ENCODE peak calls at places on chromosomes 1 and 21, in five cellular contexts. X, C, B, Z and L are unnamed samples.

GRCh38 chr21:34885636-34886553 is 163.2 kb downstream of the RUNX1 start:
- DNase-seq in B (no peak), C (peak; percentile 71), X (peak; percentile 58), Z (no peak), L (no peak)

GRCh38 chr1:211260161-211261107 is 1.3 kb downstream of the RCOR3 start:
- DNase-seq in B (peak; percentile 87), X (peak; percentile 85), Z (peak; percentile 91), C (peak; percentile 84), L (peak; percentile 40)

GRCh38 chr1:210586785-210587184 is 258.1 kb downstream of the HHAT start:
- DNase-seq in Z (no peak), X (no peak), C (no peak), B (peak; percentile 32), L (no peak)

GRCh38 chr1:27153927-27154358 is 982 bp downstream of the SLC9A1 start:
- DNase-seq in C (no peak), Z (no peak), B (no peak), X (peak; percentile 47), L (no peak)

GRCh38 chr1:155178441-155179106 is 4.9 kb downstream of the TRIM46 start:
- DNase-seq in Z (peak; percentile 62), C (peak; percentile 41), X (peak; percentile 37), B (peak; percentile 10), L (no peak)

GRCh38 chr1:184036517-184036949 is 995 bp downstream of the COLGALT2 start:
- DNase-seq in C (peak; percentile 48), B (peak; percentile 58), Z (peak; percentile 73), X (peak; percentile 28), L (no peak)

GRCh38 chr1:248847181-248847955 is 9.3 kb downstream of the ZNF672 start:
- DNase-seq in C (no peak), B (peak; percentile 47), Z (peak; percentile 62), X (no peak), L (no peak)

GRCh38 chr1:16187748-16188401 is 24.6 kb downstream of the ARHGEF19 start:
- DNase-seq in X (peak; percentile 88), Z (peak; percentile 86), B (peak; percentile 85), C (peak; percentile 84), L (peak; percentile 73)

GRCh38 chr1:161382214-161383019 is 14.7 kb upstream of the CFAP126 start:
- DNase-seq in C (no peak), X (no peak), B (no peak), Z (no peak), L (no peak)

GRCh38 chr21:42381347-42381984 is 14.4 kb downstream of the TMPRSS3 start:
- DNase-seq in B (peak; percentile 26), C (peak; percentile 75), Z (no peak), X (peak; percentile 77), L (peak; percentile 33)

GRCh38 chr1:165894591-165894990 is 67.2 kb downstream of the UCK2 start:
- DNase-seq in Z (no peak), X (no peak), C (no peak), B (no peak), L (no peak)

GRCh38 chr1:151715726-151716404 is 738 bp downstream of the CELF3 start:
- DNase-seq in B (peak; percentile 82), C (no peak), X (no peak), Z (no peak), L (no peak)

GRCh38 chr1:240613353-240614142 is 1.6 kb upstream of the GREM2 start:
- DNase-seq in X (no peak), B (no peak), Z (no peak), C (no peak), L (no peak)

GRCh38 chr1:226763741-226764264 is 24.7 kb upstream of the ITPKB start:
- DNase-seq in B (no peak), X (no peak), C (no peak), Z (no peak), L (peak; percentile 5)

GRCh38 chr1:186884266-186884665 is 55.5 kb downstream of the PLA2G4A start:
- DNase-seq in Z (no peak), C (no peak), X (no peak), B (no peak), L (no peak)

GRCh38 chr1:200558866-200559459 is 61.6 kb downstream of the KIF14 start:
- DNase-seq in C (no peak), Z (no peak), B (no peak), X (no peak), L (no peak)

GRCh38 chr1:62407398-62408009 is 29.3 kb upstream of the USP1 start:
- DNase-seq in B (no peak), Z (no peak), X (no peak), C (no peak), L (no peak)

GRCh38 chr21:14383596-14384210 is 757 bp upstream of the HSPA13 start:
- DNase-seq in X (no peak), Z (no peak), C (no peak), B (no peak), L (no peak)

GRCh38 chr1:68120136-68120791 is 69.8 kb upstream of the DIRAS3 start:
- DNase-seq in X (no peak), Z (no peak), B (peak; percentile 25), C (no peak), L (no peak)

GRCh38 chr1:211529453-211529852 is 37.5 kb upstream of the RD3 start:
- DNase-seq in C (no peak), X (no peak), B (no peak), Z (no peak), L (no peak)

GRCh38 chr1:44881011-44881632 is 38.1 kb upstream of the PTCH2 start:
- DNase-seq in X (no peak), C (no peak), B (no peak), Z (peak; percentile 65), L (no peak)

DNA sequence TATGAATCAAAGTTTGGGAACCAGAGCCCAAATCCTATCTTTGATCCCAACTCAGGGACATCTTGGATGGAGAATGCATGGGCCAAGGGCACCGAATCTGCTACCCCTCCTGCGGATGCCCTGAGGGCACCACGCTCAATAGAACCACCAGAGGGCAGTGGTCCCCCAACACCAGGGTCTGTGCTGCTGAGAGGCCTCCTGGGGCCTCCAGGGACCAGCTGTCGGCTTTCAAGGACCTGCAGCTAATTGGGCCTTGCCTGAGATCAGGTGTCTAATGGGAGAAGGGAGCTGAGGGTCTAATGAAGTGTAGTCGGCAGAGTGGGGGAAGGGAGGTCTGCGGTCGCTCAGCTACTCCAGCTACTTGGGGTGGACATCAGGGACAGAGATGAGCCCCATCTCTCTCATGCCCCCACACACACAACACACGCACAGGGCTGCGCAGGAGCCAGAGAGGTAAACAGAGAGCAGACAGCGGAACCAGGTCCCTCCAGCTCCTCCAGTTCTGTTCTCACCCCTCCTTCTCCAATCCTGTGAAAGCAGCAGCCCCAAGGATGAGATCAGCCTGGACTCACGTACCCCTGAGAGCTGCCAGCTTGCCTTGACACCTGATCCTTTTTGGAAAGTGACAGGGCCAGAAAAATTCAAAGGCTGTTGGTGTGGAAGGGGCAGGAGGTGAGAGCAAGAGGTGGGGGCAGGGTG is 34.9 kb upstream of the PPP1R15B start:
- DNase-seq in Z (no peak), X (peak; percentile 81), B (peak; percentile 91), C (peak; percentile 81), L (peak; percentile 69)
- TF ChIP-seq CTCF in Z (peak; percentile 85), X (peak; percentile 58), B (peak; percentile 84), C (peak; percentile 85), L (peak; percentile 74)

GRCh38 chr1:228497206-228497605 is 10.0 kb downstream of the RNF187 start:
- DNase-seq in X (no peak), C (no peak), Z (no peak), B (no peak), L (no peak)

GRCh38 chr1:228502522-228502921 is 15.3 kb downstream of the RNF187 start:
- DNase-seq in C (no peak), B (no peak), Z (no peak), X (no peak), L (no peak)

GRCh38 chr1:228500143-228500736 is 13.1 kb downstream of the RNF187 start:
- DNase-seq in X (no peak), B (no peak), Z (no peak), C (no peak), L (no peak)

GRCh38 chr1:228497817-228498216 is 10.6 kb downstream of the RNF187 start:
- DNase-seq in Z (no peak), C (no peak), B (no peak), X (no peak), L (no peak)

GRCh38 chr1:228500901-228501871 is 14.0 kb downstream of the RNF187 start:
- DNase-seq in B (peak; percentile 82), X (peak; percentile 83), Z (peak; percentile 87), C (peak; percentile 82), L (peak; percentile 84)
- TF ChIP-seq CTCF in B (peak; percentile 93), X (peak; percentile 90), Z (peak; percentile 75), C (peak; percentile 80), L (peak; percentile 97)

GRCh38 chr1:205793959-205794730 is 18.9 kb downstream of the SLC41A1 start:
- DNase-seq in C (no peak), B (no peak), Z (no peak), X (no peak), L (no peak)

GRCh38 chr1:205792481-205792881 is 17.2 kb upstream of the RAB29 start:
- DNase-seq in X (no peak), Z (no peak), C (no peak), B (no peak), L (no peak)

GRCh38 chr1:205792946-205793673 is 17.8 kb upstream of the RAB29 start:
- DNase-seq in C (no peak), B (peak; percentile 38), X (no peak), Z (no peak), L (no peak)

GRCh38 chr1:205787287-205787916 is 12.1 kb upstream of the RAB29 start:
- DNase-seq in Z (no peak), C (no peak), B (no peak), X (no peak), L (no peak)

GRCh38 chr1:205791568-205792180 is 16.4 kb upstream of the RAB29 start:
- DNase-seq in X (peak; percentile 72), C (peak; percentile 63), B (peak; percentile 70), Z (no peak), L (peak; percentile 48)
- TF ChIP-seq CTCF in X (peak; percentile 63), C (peak; percentile 80), B (peak; percentile 57), Z (peak; percentile 69), L (peak; percentile 82)

GRCh38 chr1:193614817-193615216 is 428.4 kb upstream of the B3GALT2 start:
- DNase-seq in B (no peak), X (no peak), C (no peak), Z (no peak), L (no peak)
- TF ChIP-seq CTCF in B (no peak), X (no peak), C (no peak), Z (no peak), L (no peak)

GRCh38 chr21:28334407-28334806 is 658.3 kb downstream of the LTN1 start:
- DNase-seq in C (no peak), X (no peak), Z (no peak), B (no peak), L (no peak)
- TF ChIP-seq CTCF in C (no peak), X (no peak), Z (no peak), B (no peak), L (no peak)

DNA sequence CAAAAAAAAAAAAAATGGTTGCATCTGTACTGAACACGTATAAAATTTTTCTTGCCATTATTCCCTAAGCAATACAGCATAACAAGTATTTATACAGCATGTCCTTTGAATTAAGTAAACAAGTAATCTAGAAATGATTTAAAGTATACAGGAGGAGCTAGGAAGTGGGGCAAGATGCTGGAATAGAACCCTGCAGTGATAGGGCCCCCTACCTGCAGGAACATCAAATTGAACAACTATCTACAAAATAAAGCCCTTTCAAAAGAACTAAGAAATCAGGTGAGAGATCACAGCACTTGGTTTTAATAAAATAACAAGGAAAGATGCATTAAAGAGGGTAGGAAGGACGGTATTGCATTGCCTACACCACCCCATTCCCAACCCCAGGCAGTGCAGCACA is 10.9 kb downstream of the TSHB start:
- DNase-seq in Z (no peak), C (no peak), X (no peak), B (no peak), L (no peak)
- TF ChIP-seq CTCF in Z (no peak), C (no peak), X (no peak), B (no peak), L (no peak)